ENCODE peak calls at places on chromosomes 1 and 21, in eight cellular contexts. One of them, this sample, is unnamed.
A peak's percentile ranks its signal among the peaks of the same experiment; 100 is the strongest.

GRCh38 chr1:21490774-21491482 is 18.3 kb upstream of the ALPL start:
- DNase-seq in GM04504: peak; percentile 81
- DNase-seq in stimulated activated CD4-positive, alpha-beta T cell treated with anti-CD3 and anti-CD28 coated beads, Interleukin-4, amount 100 ng/mL, for 48 hours: peak; percentile 26
- DNase-seq in heart left ventricle: no peak
- DNase-seq in PC-9: peak; percentile 27
- DNase-seq in EL: peak; percentile 77
- DNase-seq in NCI-H69: peak; percentile 34
- DNase-seq in progenitor cell of endocrine pancreas: no peak
- DNase-seq in this sample: peak; percentile 43

GRCh38 chr1:55061000-55061705 is 21.8 kb downstream of the PCSK9 start:
- DNase-seq in NCI-H69: peak; percentile 5
- DNase-seq in PC-9: no peak
- DNase-seq in EL: no peak
- DNase-seq in GM04504: no peak
- DNase-seq in progenitor cell of endocrine pancreas: no peak
- DNase-seq in stimulated activated CD4-positive, alpha-beta T cell treated with anti-CD3 and anti-CD28 coated beads, Interleukin-4, amount 100 ng/mL, for 48 hours: no peak
- DNase-seq in heart left ventricle: no peak
- DNase-seq in this sample: no peak

GRCh38 chr1:197958438-197958837 is 41.3 kb downstream of the LHX9 start:
- DNase-seq in EL: no peak
- DNase-seq in PC-9: no peak
- DNase-seq in NCI-H69: peak; percentile 98
- DNase-seq in GM04504: no peak
- DNase-seq in stimulated activated CD4-positive, alpha-beta T cell treated with anti-CD3 and anti-CD28 coated beads, Interleukin-4, amount 100 ng/mL, for 48 hours: no peak
- DNase-seq in progenitor cell of endocrine pancreas: no peak
- DNase-seq in heart left ventricle: no peak
- DNase-seq in this sample: no peak

GRCh38 chr21:43808367-43808766 is 19.0 kb downstream of the RRP1 start:
- DNase-seq in stimulated activated CD4-positive, alpha-beta T cell treated with anti-CD3 and anti-CD28 coated beads, Interleukin-4, amount 100 ng/mL, for 48 hours: no peak
- DNase-seq in PC-9: no peak
- DNase-seq in EL: no peak
- DNase-seq in progenitor cell of endocrine pancreas: no peak
- DNase-seq in GM04504: no peak
- DNase-seq in NCI-H69: no peak
- DNase-seq in heart left ventricle: no peak
- DNase-seq in this sample: no peak

GRCh38 chr1:76759950-76760349 is 107.3 kb upstream of the ST6GALNAC5 start:
- DNase-seq in heart left ventricle: no peak
- DNase-seq in PC-9: no peak
- DNase-seq in NCI-H69: peak; percentile 95
- DNase-seq in GM04504: no peak
- DNase-seq in progenitor cell of endocrine pancreas: no peak
- DNase-seq in EL: peak; percentile 61
- DNase-seq in stimulated activated CD4-positive, alpha-beta T cell treated with anti-CD3 and anti-CD28 coated beads, Interleukin-4, amount 100 ng/mL, for 48 hours: no peak
- DNase-seq in this sample: no peak

GRCh38 chr1:20290624-20291597 is at the start of gene VWA5B1:
- DNase-seq in stimulated activated CD4-positive, alpha-beta T cell treated with anti-CD3 and anti-CD28 coated beads, Interleukin-4, amount 100 ng/mL, for 48 hours: no peak
- DNase-seq in NCI-H69: peak; percentile 91
- DNase-seq in heart left ventricle: no peak
- DNase-seq in PC-9: no peak
- DNase-seq in EL: no peak
- DNase-seq in GM04504: no peak
- DNase-seq in progenitor cell of endocrine pancreas: peak; percentile 50
- DNase-seq in this sample: peak; percentile 29

GRCh38 chr1:7470904-7471638 is 300.0 kb upstream of the VAMP3 start:
- DNase-seq in stimulated activated CD4-positive, alpha-beta T cell treated with anti-CD3 and anti-CD28 coated beads, Interleukin-4, amount 100 ng/mL, for 48 hours: peak; percentile 23
- DNase-seq in PC-9: peak; percentile 74
- DNase-seq in heart left ventricle: peak; percentile 53
- DNase-seq in NCI-H69: peak; percentile 70
- DNase-seq in progenitor cell of endocrine pancreas: no peak
- DNase-seq in EL: peak; percentile 100
- DNase-seq in GM04504: peak; percentile 98
- DNase-seq in this sample: no peak

GRCh38 chr1:156119503-156120209 is 5.1 kb downstream of the LMNA start:
- DNase-seq in NCI-H69: peak; percentile 84
- DNase-seq in GM04504: no peak
- DNase-seq in stimulated activated CD4-positive, alpha-beta T cell treated with anti-CD3 and anti-CD28 coated beads, Interleukin-4, amount 100 ng/mL, for 48 hours: no peak
- DNase-seq in EL: peak; percentile 83
- DNase-seq in heart left ventricle: no peak
- DNase-seq in progenitor cell of endocrine pancreas: no peak
- DNase-seq in PC-9: no peak
- DNase-seq in this sample: no peak

GRCh38 chr1:67390041-67390887 is 39.9 kb downstream of the SERBP1 start:
- DNase-seq in NCI-H69: no peak
- DNase-seq in stimulated activated CD4-positive, alpha-beta T cell treated with anti-CD3 and anti-CD28 coated beads, Interleukin-4, amount 100 ng/mL, for 48 hours: no peak
- DNase-seq in progenitor cell of endocrine pancreas: no peak
- DNase-seq in EL: peak; percentile 65
- DNase-seq in heart left ventricle: no peak
- DNase-seq in GM04504: no peak
- DNase-seq in PC-9: peak; percentile 41
- DNase-seq in this sample: no peak

This sample was measured in D341Med.